ENCODE peak calls at places on chromosomes 6 and 20, in six cellular contexts. Z is astrocyte, R is H9, Q is fibroblast of lung, N is hepatocyte, C is HCT116. D is an unnamed sample.

GRCh38 chr6:38588631-38589366 is 50.9 kb downstream of the BTBD9 start:
- DNase-seq in Z (peak), R (no peak), Q (peak), N (no peak), C (no peak), D (no peak)

GRCh38 chr6:118171852-118172251 is 264.8 kb downstream of the SLC35F1 start:
- DNase-seq in Z (no peak), R (no peak), Q (no peak), N (no peak), C (no peak), D (no peak)

GRCh38 chr6:137738197-137738596 is 128.9 kb upstream of the TNFAIP3 start:
- DNase-seq in Z (peak), R (no peak), Q (peak), N (peak), C (no peak), D (no peak)

GRCh38 chr6:82588020-82588419 is 224.4 kb downstream of the TPBG start:
- DNase-seq in Z (no peak), R (no peak), Q (no peak), N (no peak), C (no peak), D (no peak)

GRCh38 chr6:133689863-133690262 is 199.1 kb upstream of the TCF21 start:
- DNase-seq in Z (no peak), R (no peak), Q (no peak), N (no peak), C (no peak), D (no peak)

GRCh38 chr20:64112691-64113443 is 5.5 kb upstream of the NPBWR2 start:
- DNase-seq in Z (no peak), R (no peak), Q (no peak), N (no peak), C (no peak), D (no peak)

GRCh38 chr6:63805808-63806572 is 170.4 kb downstream of the PHF3 start:
- DNase-seq in Z (peak), R (no peak), Q (peak), N (peak), C (no peak), D (no peak)

GRCh38 chr6:129500958-129501381 is 209.0 kb downstream of the ARHGAP18 start:
- DNase-seq in Z (peak), R (no peak), Q (peak), N (no peak), C (peak), D (no peak)

GRCh38 chr6:154930490-154930889 is 64.6 kb upstream of the TIAM2 start:
- DNase-seq in Z (no peak), R (no peak), Q (no peak), N (no peak), C (no peak), D (no peak)

GRCh38 chr6:30741789-30742315 is 635 bp downstream of the FLOT1 start:
- DNase-seq in Z (no peak), R (no peak), Q (no peak), N (peak), C (no peak), D (no peak)
- H2AFZ ChIP-seq in Z (no peak), R (no peak), Q (no peak), N (no peak), C (no peak), D (peak)

DNA sequence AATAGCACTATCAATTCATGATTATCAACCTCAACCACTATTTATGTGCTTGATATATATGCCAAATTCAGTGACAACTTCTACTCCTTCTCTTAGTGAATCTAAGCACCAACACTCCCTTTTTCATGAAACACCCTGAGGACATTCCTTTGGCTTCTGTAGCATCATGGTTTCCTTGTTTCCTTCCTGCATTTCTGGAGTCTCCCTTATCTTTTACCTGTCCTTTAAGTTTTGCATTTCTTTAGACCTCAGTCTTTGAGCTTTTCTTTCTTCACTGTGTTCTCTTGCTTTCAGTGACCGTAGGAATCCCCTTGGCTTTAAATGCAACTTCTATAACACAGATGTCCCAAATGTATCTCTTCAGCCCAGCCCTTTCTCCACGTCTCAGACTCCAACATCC is 143.8 kb upstream of the MLIP start:
- DNase-seq in Z (no peak), R (no peak), Q (no peak), N (no peak), C (no peak), D (no peak)
- H2AFZ ChIP-seq in Z (no peak), R (no peak), Q (no peak), N (no peak), C (peak), D (no peak)

GRCh38 chr6:84553527-84553926 is 210.9 kb downstream of the TBX18 start:
- DNase-seq in Z (no peak), R (no peak), Q (peak), N (no peak), C (no peak), D (no peak)

GRCh38 chr6:84554706-84555105 is 209.7 kb downstream of the TBX18 start:
- DNase-seq in Z (no peak), R (no peak), Q (peak), N (no peak), C (no peak), D (no peak)

GRCh38 chr6:84560431-84561375 is 203.7 kb downstream of the TBX18 start:
- DNase-seq in Z (no peak), R (no peak), Q (no peak), N (no peak), C (no peak), D (no peak)

GRCh38 chr6:84554069-84554468 is 210.3 kb downstream of the TBX18 start:
- DNase-seq in Z (no peak), R (no peak), Q (peak), N (no peak), C (no peak), D (no peak)

DNA sequence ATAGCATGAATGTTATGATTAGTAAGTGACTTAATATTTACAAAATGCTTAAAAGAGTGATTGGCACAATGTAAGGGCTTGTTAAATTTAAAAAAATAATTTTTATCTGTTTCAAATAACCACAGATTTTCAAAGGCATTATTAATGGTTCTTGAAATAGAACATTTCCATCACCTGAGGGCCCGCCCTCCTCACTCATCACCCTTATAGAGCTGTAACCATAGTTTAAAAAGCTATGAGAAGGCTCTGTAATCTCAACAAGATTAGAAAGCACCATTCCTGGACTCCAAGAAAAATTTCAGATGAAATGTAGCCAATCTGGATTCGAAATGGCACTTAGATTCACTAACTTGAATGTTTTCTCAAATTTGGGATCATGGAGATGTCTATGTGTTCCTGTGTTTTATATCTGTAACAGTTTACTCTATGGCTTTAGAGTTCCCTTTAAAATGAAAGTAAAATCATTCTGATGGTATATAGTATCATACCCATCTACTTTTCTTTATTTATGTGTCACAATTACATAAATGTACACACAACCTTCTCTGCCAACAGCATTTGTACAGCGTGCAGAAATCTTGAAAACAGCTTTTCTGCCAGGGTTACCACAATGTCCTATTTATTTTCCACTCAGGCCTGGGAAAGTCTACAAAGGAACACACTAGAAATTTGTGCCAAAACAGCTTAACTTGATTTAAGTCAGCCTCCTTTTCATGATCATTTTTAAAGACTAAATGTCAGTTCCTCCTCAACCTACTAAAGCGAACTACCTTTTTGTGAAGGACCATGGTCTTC is 207.7 kb downstream of the TBX18 start:
- DNase-seq in Z (no peak), R (no peak), Q (no peak), N (no peak), C (no peak), D (no peak)
- H2AFZ ChIP-seq in Z (no peak), R (no peak), Q (no peak), N (no peak), C (no peak), D (no peak)

GRCh38 chr6:75206338-75207210 is 721 bp upstream of the COL12A1 start:
- DNase-seq in Z (peak), R (no peak), Q (peak), N (peak), C (no peak), D (peak)
- H2AFZ ChIP-seq in Z (peak), R (no peak), Q (peak), N (peak), C (peak), D (peak)

GRCh38 chr6:122408240-122408639 is 8.8 kb downstream of the HSF2 start:
- DNase-seq in Z (no peak), R (no peak), Q (no peak), N (no peak), C (no peak), D (no peak)

GRCh38 chr6:122406187-122406586 is 6.7 kb downstream of the HSF2 start:
- DNase-seq in Z (no peak), R (no peak), Q (no peak), N (no peak), C (no peak), D (no peak)

GRCh38 chr6:122407712-122408111 is 8.3 kb downstream of the HSF2 start:
- DNase-seq in Z (no peak), R (no peak), Q (no peak), N (no peak), C (no peak), D (no peak)

GRCh38 chr6:122405417-122405816 is 6.0 kb downstream of the HSF2 start:
- DNase-seq in Z (peak), R (no peak), Q (peak), N (no peak), C (no peak), D (no peak)

GRCh38 chr6:122408697-122409458 is 9.4 kb downstream of the HSF2 start:
- DNase-seq in Z (no peak), R (no peak), Q (no peak), N (no peak), C (no peak), D (no peak)
- H2AFZ ChIP-seq in Z (no peak), R (no peak), Q (no peak), N (no peak), C (no peak), D (no peak)

GRCh38 chr6:36631326-36632046 is 37.3 kb downstream of the SRSF3 start:
- DNase-seq in Z (no peak), R (no peak), Q (no peak), N (no peak), C (no peak), D (no peak)

GRCh38 chr6:36633370-36633769 is 39.2 kb downstream of the SRSF3 start:
- DNase-seq in Z (no peak), R (no peak), Q (no peak), N (no peak), C (no peak), D (no peak)

GRCh38 chr6:36636283-36636682 is 42.1 kb downstream of the SRSF3 start:
- DNase-seq in Z (no peak), R (no peak), Q (no peak), N (no peak), C (no peak), D (no peak)

GRCh38 chr6:36634317-36634716 is 40.2 kb downstream of the SRSF3 start:
- DNase-seq in Z (no peak), R (no peak), Q (no peak), N (no peak), C (no peak), D (no peak)

GRCh38 chr6:36633915-36634314 is 39.8 kb downstream of the SRSF3 start:
- DNase-seq in Z (peak), R (no peak), Q (peak), N (peak), C (no peak), D (no peak)
- H2AFZ ChIP-seq in Z (no peak), R (no peak), Q (no peak), N (peak), C (no peak), D (peak)

DNA sequence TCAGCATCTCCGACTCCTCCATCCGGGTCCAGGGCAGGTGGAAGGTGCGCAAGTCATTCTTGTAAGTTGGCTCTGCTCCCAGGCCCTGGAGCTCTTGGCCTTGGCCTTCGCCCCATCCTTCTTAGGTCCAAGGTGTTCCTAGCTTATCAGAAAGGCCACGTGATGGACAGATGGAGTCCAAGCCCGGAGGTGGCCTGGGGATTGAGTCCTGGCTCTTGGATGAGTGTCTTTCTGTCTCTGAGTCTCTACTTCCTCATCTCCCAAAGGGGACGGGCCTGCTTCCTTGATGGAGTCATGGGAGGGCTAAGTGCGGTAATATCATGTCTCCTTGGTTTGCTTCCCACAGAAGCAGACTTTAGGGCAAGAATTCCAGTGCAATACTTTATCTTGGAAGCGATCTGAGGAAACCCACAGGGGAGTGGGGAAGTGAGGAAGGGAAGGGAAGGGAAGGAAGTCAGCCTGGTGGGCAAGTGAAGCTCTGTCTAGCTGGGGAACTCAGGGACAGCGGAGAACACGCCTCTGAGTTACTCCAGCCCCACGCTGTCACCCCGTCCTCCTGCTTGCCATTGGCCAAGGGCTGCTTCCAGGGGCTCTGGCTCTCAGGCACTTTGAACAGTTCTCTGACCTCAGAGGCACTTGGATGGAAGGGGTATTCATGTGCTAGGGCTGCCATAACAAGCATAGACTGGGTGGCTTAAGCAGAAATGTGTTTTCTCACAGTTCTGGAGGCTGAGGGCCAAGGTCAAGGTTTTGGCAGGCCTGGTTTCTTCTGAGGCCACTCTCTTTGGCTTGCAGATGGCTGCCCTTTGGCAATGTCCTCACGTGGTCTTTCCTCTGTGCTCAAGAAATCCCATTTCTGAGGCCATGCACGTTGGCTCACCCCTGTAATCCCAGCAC is 4.8 kb downstream of the LBP start:
- DNase-seq in Z (no peak), R (no peak), Q (no peak), N (no peak), C (no peak), D (no peak)
- H2AFZ ChIP-seq in Z (no peak), R (no peak), Q (no peak), N (no peak), C (no peak), D (no peak)

GRCh38 chr20:12012241-12013222 is 94.8 kb downstream of the BTBD3 start:
- DNase-seq in Z (peak), R (peak), Q (peak), N (peak), C (peak), D (peak)
- H2AFZ ChIP-seq in Z (no peak), R (no peak), Q (no peak), N (no peak), C (no peak), D (no peak)

DNA sequence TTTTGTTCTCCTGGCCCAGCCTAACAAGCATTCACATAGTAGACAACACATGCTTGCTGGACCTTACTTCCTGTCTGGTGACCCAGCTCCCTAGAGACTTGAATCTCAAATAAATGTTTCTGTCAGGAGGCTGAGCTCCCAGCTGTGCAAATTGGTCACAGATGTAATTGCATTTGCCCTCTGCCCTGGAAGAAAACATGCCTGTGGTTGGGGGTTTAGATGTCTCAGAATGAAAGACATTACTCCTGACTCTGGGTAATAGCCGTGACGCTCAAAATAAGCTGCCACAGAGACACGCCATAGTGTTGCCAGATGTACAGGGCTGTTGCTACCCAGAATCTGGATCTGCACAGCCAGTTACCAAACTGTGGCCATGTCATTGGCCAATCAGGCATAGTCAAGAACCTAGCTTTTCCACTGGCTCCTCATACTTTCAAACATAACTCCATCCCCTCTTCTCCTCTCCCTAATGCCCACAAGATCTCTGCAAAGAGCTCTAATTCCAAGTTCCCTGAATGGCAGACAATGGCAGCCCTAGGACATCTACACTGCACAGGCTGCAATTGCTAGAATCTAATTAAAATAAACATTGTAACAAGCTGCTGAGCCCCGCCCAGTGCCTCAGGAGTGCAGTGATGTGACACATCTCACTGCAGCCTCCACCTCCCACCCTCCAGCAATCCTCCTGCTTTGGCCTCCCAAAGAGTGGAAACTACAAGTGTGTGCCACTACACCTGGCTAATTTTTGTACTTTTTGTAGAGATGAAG is 32.8 kb upstream of the GMPR start:
- DNase-seq in Z (peak), R (no peak), Q (peak), N (peak), C (no peak), D (no peak)
- H2AFZ ChIP-seq in Z (peak), R (no peak), Q (peak), N (no peak), C (no peak), D (peak)

D was measured in neuronal stem cell.